ENCODE peak calls at places on chromosomes 7 and 10, in five cellular contexts. C is upper lobe of left lung, Z is substantia nigra, R is nephron progenitor cell, J is mucosa of gallbladder. H is an unnamed sample.

GRCh38 chr7:11650030-11650429 is 182.0 kb downstream of the THSD7A start:
- DNase-seq in C (no peak), Z (no peak), R (no peak), J (no peak), H (no peak)

GRCh38 chr10:84683980-84684740 is 355.8 kb downstream of the CCSER2 start:
- DNase-seq in C (no peak), Z (no peak), R (no peak), J (no peak), H (no peak)

GRCh38 chr7:167087-167855 is 25.1 kb upstream of the FAM20C start:
- DNase-seq in C (peak), Z (no peak), R (no peak), J (peak), H (no peak)

GRCh38 chr10:89171996-89172395 is 35.1 kb downstream of the CH25H start:
- DNase-seq in C (no peak), Z (no peak), R (no peak), J (no peak), H (no peak)

GRCh38 chr7:157614457-157615020 is 277.7 kb downstream of the DNAJB6 start:
- DNase-seq in C (no peak), Z (no peak), R (no peak), J (no peak), H (no peak)

GRCh38 chr10:132562177-132562915 is 24.8 kb downstream of the INPP5A start:
- DNase-seq in C (no peak), Z (no peak), R (no peak), J (no peak), H (no peak)

GRCh38 chr10:1668347-1668746 is 69.0 kb downstream of the ADARB2 start:
- DNase-seq in C (no peak), Z (no peak), R (no peak), J (no peak), H (no peak)

GRCh38 chr7:101287032-101287431 is 34.6 kb downstream of the IFT22 start:
- DNase-seq in C (peak), Z (no peak), R (no peak), J (no peak), H (no peak)

GRCh38 chr10:45425628-45426563 is 51.9 kb downstream of the ALOX5 start:
- DNase-seq in C (no peak), Z (no peak), R (no peak), J (peak), H (no peak)

GRCh38 chr7:151925446-151926335 is 30.6 kb upstream of the GALNTL5 start:
- DNase-seq in C (peak), Z (no peak), R (no peak), J (peak), H (no peak)

GRCh38 chr10:105073999-105074398 is 432.9 kb downstream of the SORCS3 start:
- DNase-seq in C (no peak), Z (no peak), R (no peak), J (no peak), H (no peak)

GRCh38 chr7:7185382-7185989 is 3.1 kb downstream of the C1GALT1 start:
- DNase-seq in C (no peak), Z (no peak), R (no peak), J (no peak), H (no peak)

GRCh38 chr7:30755384-30756154 is 3.6 kb downstream of the INMT start:
- DNase-seq in C (no peak), Z (peak), R (no peak), J (peak), H (peak)

GRCh38 chr10:96743988-96744585 is 23.8 kb upstream of the PIK3AP1 start:
- DNase-seq in C (no peak), Z (no peak), R (no peak), J (no peak), H (no peak)

H was measured in hypothalamus.